ENCODE peak calls at places on chromosomes 13 and 19, in seven cellular contexts. L is pulmonary artery endothelial cell; C is activated B cell treated with CpG ODN at 0.5 μM for 24 hours; N is hypothalamus; P is HS-27A; I is CD8-positive, alpha-beta T cell; B is RPMI8226. X is an unnamed sample.

GRCh38 chr19:46536391-46536790 is 40.7 kb upstream of the PNMA8B start:
- DNase-seq in B (no peak), L (no peak), I (no peak), N (no peak), C (no peak), P (no peak), X (no peak)

GRCh38 chr13:113401452-113402415 is 37.8 kb upstream of the GRTP1 start:
- DNase-seq in P (no peak), I (no peak), B (no peak), N (no peak), C (no peak), L (no peak), X (no peak)

GRCh38 chr19:868458-869244 is 9.2 kb downstream of the CFD start:
- DNase-seq in L (no peak), B (no peak), P (no peak), N (no peak), C (no peak), I (no peak), X (no peak)

GRCh38 chr19:3186891-3187661 is 1.3 kb downstream of the NCLN start:
- DNase-seq in I (no peak), C (no peak), B (no peak), L (no peak), P (no peak), N (no peak), X (no peak)

GRCh38 chr19:18995804-18996241 is 37.5 kb downstream of the SUGP2 start:
- DNase-seq in I (no peak), L (peak), C (no peak), P (peak), B (peak), N (peak), X (peak)

GRCh38 chr13:38657191-38657590 is 29.7 kb upstream of the FREM2 start:
- DNase-seq in C (no peak), B (no peak), N (no peak), L (no peak), I (no peak), P (no peak), X (peak)

GRCh38 chr13:77381059-77381458 is 54.2 kb upstream of the MYCBP2 start:
- DNase-seq in P (no peak), C (no peak), B (no peak), I (no peak), N (no peak), L (no peak), X (no peak)

GRCh38 chr19:55454787-55455243 is 6.6 kb downstream of the ISOC2 start:
- DNase-seq in N (no peak), L (no peak), B (peak), I (no peak), C (no peak), P (no peak), X (peak)